ENCODE peak calls at places on chromosomes 5 and 9, in eight cellular contexts. W is neural progenitor cell, Z is colonic mucosa, F is mesenchymal stem cell, A is PC-3, Q is GM23248, U is mesendoderm, M is H1. E is an unnamed sample.

GRCh38 chr9:83537331-83538171 is 650 bp downstream of the FRMD3 start:
- DNase-seq in W (peak; percentile 66), Z (peak; percentile 20), F (peak; percentile 8), A (no peak), Q (peak; percentile 27), U (peak; percentile 29), M (peak; percentile 69), E (peak; percentile 64)

GRCh38 chr5:34517249-34517648 is 138.9 kb upstream of the RAI14 start:
- DNase-seq in W (no peak), Z (no peak), F (peak; percentile 79), A (peak; percentile 75), Q (peak; percentile 56), U (no peak), M (no peak), E (no peak)

GRCh38 chr5:79193643-79194042 is 42.3 kb upstream of the JMY start:
- DNase-seq in W (no peak), Z (no peak), F (no peak), A (peak; percentile 66), Q (peak; percentile 57), U (no peak), M (no peak), E (no peak)

GRCh38 chr9:75414367-75415160 is 326.2 kb downstream of the OSTF1 start:
- DNase-seq in W (no peak), Z (no peak), F (no peak), A (no peak), Q (no peak), U (peak; percentile 2), M (no peak), E (no peak)

GRCh38 chr9:89884356-89885083 is 279.7 kb downstream of the GADD45G start:
- DNase-seq in W (no peak), Z (no peak), F (no peak), A (no peak), Q (no peak), U (no peak), M (peak; percentile 29), E (no peak)

GRCh38 chr9:84996049-84996448 is 326.5 kb downstream of the NTRK2 start:
- DNase-seq in W (no peak), Z (no peak), F (no peak), A (peak; percentile 23), Q (no peak), U (no peak), M (no peak), E (no peak)

GRCh38 chr5:158133369-158133768 is 274.4 kb upstream of the CLINT1 start:
- DNase-seq in W (no peak), Z (no peak), F (no peak), A (no peak), Q (peak; percentile 54), U (no peak), M (no peak), E (no peak)

GRCh38 chr5:114430532-114430931 is 68.7 kb downstream of the KCNN2 start:
- DNase-seq in W (no peak), Z (no peak), F (no peak), A (no peak), Q (no peak), U (no peak), M (no peak), E (no peak)

GRCh38 chr5:137199966-137200365 is 299.2 kb downstream of the SPOCK1 start:
- DNase-seq in W (no peak), Z (no peak), F (no peak), A (peak; percentile 44), Q (peak; percentile 83), U (peak; percentile 62), M (no peak), E (no peak)

GRCh38 chr9:134694714-134695113 is 53.1 kb downstream of the COL5A1 start:
- DNase-seq in W (no peak), Z (no peak), F (no peak), A (no peak), Q (no peak), U (no peak), M (no peak), E (peak; percentile 52)

GRCh38 chr9:93196095-93197055 is 12.4 kb downstream of the WNK2 start:
- DNase-seq in W (no peak), Z (peak; percentile 48), F (no peak), A (no peak), Q (no peak), U (no peak), M (no peak), E (peak; percentile 52)

GRCh38 chr5:8842906-8843590 is 702.8 kb downstream of the SEMA5A start:
- DNase-seq in W (peak; percentile 37), Z (no peak), F (peak; percentile 91), A (peak; percentile 61), Q (peak; percentile 70), U (peak; percentile 18), M (no peak), E (no peak)

GRCh38 chr5:103834216-103834615 is 271.6 kb upstream of the NUDT12 start:
- DNase-seq in W (no peak), Z (no peak), F (no peak), A (no peak), Q (no peak), U (peak; percentile 46), M (no peak), E (no peak)

GRCh38 chr5:151056367-151057306 is 24.2 kb downstream of the TNIP1 start:
- DNase-seq in W (no peak), Z (no peak), F (no peak), A (no peak), Q (no peak), U (no peak), M (no peak), E (no peak)

GRCh38 chr5:8461543-8461942 is 592.6 kb downstream of the MTRR start:
- DNase-seq in W (no peak), Z (no peak), F (no peak), A (peak; percentile 29), Q (no peak), U (no peak), M (no peak), E (no peak)

GRCh38 chr5:11449217-11449616 is 455.0 kb downstream of the CTNND2 start:
- DNase-seq in W (peak; percentile 69), Z (no peak), F (no peak), A (no peak), Q (no peak), U (no peak), M (no peak), E (no peak)

GRCh38 chr5:14204785-14205321 is 61.7 kb downstream of the TRIO start:
- DNase-seq in W (no peak), Z (peak; percentile 83), F (peak; percentile 88), A (peak; percentile 68), Q (peak; percentile 92), U (peak; percentile 64), M (no peak), E (peak; percentile 87)

GRCh38 chr5:32687167-32687831 is 23.8 kb upstream of the NPR3 start:
- DNase-seq in W (no peak), Z (no peak), F (no peak), A (no peak), Q (peak; percentile 31), U (no peak), M (no peak), E (no peak)

GRCh38 chr5:139402561-139403158 is 1.2 kb downstream of the SPATA24 start:
- DNase-seq in W (peak; percentile 49), Z (no peak), F (peak; percentile 26), A (peak; percentile 33), Q (peak; percentile 28), U (peak; percentile 80), M (peak; percentile 77), E (peak; percentile 29)

GRCh38 chr5:56951131-56951945 is 585 bp downstream of the MIER3 start:
- DNase-seq in W (peak; percentile 84), Z (peak; percentile 30), F (peak; percentile 43), A (no peak), Q (peak; percentile 55), U (peak; percentile 78), M (peak; percentile 74), E (peak; percentile 81)

GRCh38 chr9:94672811-94673487 is 33.6 kb upstream of the FBP1 start:
- DNase-seq in W (no peak), Z (no peak), F (peak; percentile 59), A (peak; percentile 79), Q (peak; percentile 79), U (peak; percentile 58), M (no peak), E (no peak)

GRCh38 chr5:73668017-73668416 is 42.0 kb downstream of the ARHGEF28 start:
- DNase-seq in W (no peak), Z (no peak), F (no peak), A (no peak), Q (no peak), U (no peak), M (no peak), E (no peak)

GRCh38 chr9:108290839-108291585 is 564.8 kb downstream of the ACTL7B start:
- DNase-seq in W (no peak), Z (no peak), F (no peak), A (no peak), Q (peak; percentile 55), U (no peak), M (no peak), E (no peak)

DNA sequence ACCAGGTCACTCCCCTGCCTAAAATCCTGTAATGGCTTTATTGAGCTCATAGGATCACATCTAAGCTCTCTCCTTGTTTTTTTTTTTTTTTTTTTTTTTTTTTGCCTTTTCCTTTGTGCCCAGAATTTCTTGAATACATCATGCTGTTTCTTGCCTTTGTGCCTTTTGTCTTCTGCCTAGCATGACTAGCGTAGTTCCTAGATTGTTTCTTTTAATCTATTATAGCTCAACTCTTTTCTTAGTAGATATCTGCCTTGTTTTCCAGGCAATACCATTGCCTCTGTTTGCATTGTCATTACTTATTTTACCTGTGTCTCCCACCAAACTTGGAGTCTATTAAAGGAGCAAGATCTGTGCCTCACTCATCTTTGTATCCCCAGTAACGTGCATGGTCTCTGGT is 106.1 kb upstream of the C9orf72 start:
- DNase-seq in W (peak; percentile 36), Z (no peak), F (no peak), A (no peak), Q (no peak), U (no peak), M (no peak), E (no peak)
- H3K9ac ChIP-seq in W (no peak overlapping the region), Z (no peak overlapping the region), F (no peak overlapping the region), A (no peak overlapping the region), Q (no peak overlapping the region), U (no peak overlapping the region), M (no peak overlapping the region), E (no peak overlapping the region)

GRCh38 chr9:91243029-91243428 is 118.7 kb downstream of the AUH start:
- DNase-seq in W (no peak), Z (no peak), F (no peak), A (no peak), Q (no peak), U (no peak), M (no peak), E (no peak)
- H3K36me3 ChIP-seq in W (no peaks in the 10 kb centered on the region), Z (no peaks in the 10 kb centered on the region), F (peaks cover 9% of the 10 kb centered on the region), A (no peaks in the 10 kb centered on the region), Q (no peaks in the 10 kb centered on the region), U (no peaks in the 10 kb centered on the region), M (no peaks in the 10 kb centered on the region), E (no peaks in the 10 kb centered on the region)

GRCh38 chr5:1011226-1011631 is 2.6 kb downstream of the NKD2 start:
- DNase-seq in W (peak; percentile 76), Z (peak; percentile 53), F (no peak), A (peak; percentile 63), Q (no peak), U (peak; percentile 79), M (peak; percentile 90), E (peak; percentile 69)
- H3K9ac ChIP-seq in W (no peak overlapping the region), Z (no peak overlapping the region), F (no peak overlapping the region), A (no peak overlapping the region), Q (no peak overlapping the region), U (no peak overlapping the region), M (no peak overlapping the region), E (no peak overlapping the region)

DNA sequence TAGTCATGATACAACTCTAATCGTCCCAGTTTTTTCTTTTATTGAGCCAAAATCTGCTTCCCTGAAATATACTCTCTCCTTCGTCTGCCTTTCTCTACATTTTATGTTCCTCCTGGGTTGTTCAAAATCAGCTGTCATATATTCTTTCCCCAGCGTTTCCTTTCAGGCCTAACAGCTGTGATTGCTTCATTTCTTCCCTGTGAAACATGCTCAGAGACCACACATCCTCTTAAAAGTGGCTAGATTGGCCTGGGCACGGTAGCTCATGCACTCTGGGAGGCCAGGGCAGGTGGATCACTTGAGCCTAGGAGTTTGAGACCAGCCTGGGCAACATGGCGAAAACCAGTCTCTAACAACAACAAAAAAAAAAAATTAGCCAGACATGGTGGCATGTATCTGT is 25.1 kb downstream of the NFX1 start:
- DNase-seq in W (no peak), Z (no peak), F (no peak), A (no peak), Q (no peak), U (no peak), M (no peak), E (no peak)
- H3K36me3 ChIP-seq in W (no peaks in the 10 kb centered on the region), Z (peaks cover 9% of the 10 kb centered on the region), F (peaks cover 90% of the 10 kb centered on the region), A (peaks cover 38% of the 10 kb centered on the region), Q (peaks cover 75% of the 10 kb centered on the region), U (peaks cover 15% of the 10 kb centered on the region), M (peaks cover 18% of the 10 kb centered on the region), E (peaks cover 41% of the 10 kb centered on the region)